ENCODE peak calls at places on chromosomes 12 and 14, in seven cellular contexts. I, Y, Q, H, V, L and C are unnamed samples.

GRCh38 chr12:15088115-15088514 is 115.3 kb downstream of the PDE6H start:
- DNase-seq in H (no peak), Y (no peak), I (no peak), L (no peak), V (no peak), Q (no peak), C (no peak)

GRCh38 chr12:46386360-46386867 is 13.8 kb upstream of the SLC38A2 start:
- DNase-seq in Q (no peak), H (no peak), V (peak), Y (peak), L (no peak), I (no peak), C (no peak)

GRCh38 chr12:19759229-19759628 is 319.9 kb downstream of the AEBP2 start:
- DNase-seq in L (no peak), Y (peak), I (no peak), H (no peak), Q (no peak), V (peak), C (no peak)

GRCh38 chr12:76537923-76538322 is 21.6 kb downstream of the OSBPL8 start:
- DNase-seq in I (no peak), V (no peak), L (no peak), Q (no peak), H (no peak), Y (no peak), C (no peak)

GRCh38 chr12:125688223-125688622 is 623.0 kb downstream of the AACS start:
- DNase-seq in I (no peak), Y (no peak), V (no peak), L (no peak), Q (no peak), H (no peak), C (no peak)

GRCh38 chr14:98411154-98411553 is 860.8 kb downstream of the BCL11B start:
- DNase-seq in Q (no peak), L (no peak), H (no peak), Y (no peak), V (no peak), I (no peak), C (no peak)

GRCh38 chr14:91252901-91253794 is 8.6 kb upstream of the GPR68 start:
- DNase-seq in H (no peak), Y (peak), V (no peak), L (peak), Q (no peak), I (no peak), C (peak)

GRCh38 chr14:68479247-68479646 is 313.6 kb downstream of the ZFP36L1 start:
- DNase-seq in H (no peak), I (no peak), Q (no peak), V (no peak), L (no peak), Y (no peak), C (no peak)

GRCh38 chr12:46804054-46804453 is 21.7 kb downstream of the SLC38A4 start:
- DNase-seq in H (no peak), Y (no peak), Q (no peak), L (no peak), V (no peak), I (no peak), C (no peak)

GRCh38 chr12:193282-193681 is 20.7 kb downstream of the SLC6A12 start:
- DNase-seq in Q (no peak), L (no peak), I (no peak), H (no peak), Y (no peak), V (no peak), C (no peak)

GRCh38 chr12:6769681-6770080 is 2.6 kb upstream of the LAG3 start:
- DNase-seq in V (no peak), L (no peak), I (no peak), Y (no peak), Q (no peak), H (no peak), C (no peak)

GRCh38 chr14:98878278-98878677 is 393.7 kb downstream of the BCL11B start:
- DNase-seq in Y (no peak), V (no peak), I (no peak), L (no peak), Q (no peak), H (no peak), C (no peak)

GRCh38 chr12:51721281-51721940 is 127.1 kb downstream of the FIGNL2 start:
- DNase-seq in V (no peak), Q (peak), I (peak), L (no peak), Y (no peak), H (peak), C (peak)

GRCh38 chr12:56425188-56425587 is 24.0 kb downstream of the TIMELESS start:
- DNase-seq in H (no peak), L (no peak), Y (no peak), Q (no peak), V (no peak), I (no peak), C (no peak)

GRCh38 chr12:104610513-104611235 is 153.9 kb downstream of the CHST11 start:
- DNase-seq in I (no peak), Y (no peak), V (no peak), H (no peak), Q (no peak), L (no peak), C (no peak)

GRCh38 chr12:80939231-80939950 is 1.7 kb upstream of the LIN7A start:
- DNase-seq in I (no peak), L (no peak), V (no peak), H (no peak), Q (no peak), Y (no peak), C (no peak)

GRCh38 chr14:105974902-105975301 is 448.5 kb downstream of the TMEM121 start:
- DNase-seq in V (no peak), H (peak), Q (no peak), Y (no peak), L (peak), I (no peak), C (no peak)

GRCh38 chr12:1533205-1533601 is 61.2 kb downstream of the FBXL14 start:
- DNase-seq in V (no peak), H (no peak), I (no peak), Q (no peak), Y (peak), L (no peak), C (no peak)

GRCh38 chr12:43216490-43216889 is 335.5 kb downstream of the ADAMTS20 start:
- DNase-seq in L (no peak), V (no peak), Q (no peak), H (no peak), Y (no peak), I (no peak), C (no peak)

GRCh38 chr12:9869307-9870161 is at the start of gene CLEC2B:
- DNase-seq in I (no peak), V (peak), Y (peak), H (no peak), Q (no peak), L (peak), C (no peak)

GRCh38 chr12:53044896-53045571 is 4.8 kb upstream of the TNS2 start:
- DNase-seq in Q (no peak), I (no peak), V (no peak), Y (no peak), L (no peak), H (no peak), C (peak)

GRCh38 chr14:25400607-25401206 is 350.8 kb upstream of the STXBP6 start:
- DNase-seq in Q (no peak), I (no peak), Y (peak), H (peak), V (no peak), L (peak), C (peak)

GRCh38 chr14:79166171-79166570 is 996.0 kb downstream of the NRXN3 start:
- DNase-seq in Y (no peak), Q (no peak), H (no peak), L (no peak), I (no peak), V (no peak), C (no peak)

GRCh38 chr14:37623552-37623951 is 28.1 kb downstream of the TTC6 start:
- DNase-seq in I (no peak), H (no peak), Y (peak), Q (no peak), V (peak), L (peak), C (no peak)